ENCODE peak calls at places on chromosome 13, in nine cellular contexts. B is retinal pigment epithelial cell; H is kidney tubule cell; X is effector CD4-positive, alpha-beta T cell; M is stimulated activated CD4-positive, alpha-beta T cell treated with anti-CD3 and anti-CD28 coated beads, TNF-alpha, amount 100 ng/mL, for 4 hours; U is GM18507; L is Calu3; K is stimulated activated CD8-positive, alpha-beta memory T cell treated with anti-CD3 and anti-CD28 coated beads, Interleukin-15, amount 100 ng/mL, for 48 hours; O is NCI-H774. R is an unnamed sample.

GRCh38 chr13:30863231-30863630 is 42.8 kb upstream of the MEDAG start:
- DNase-seq in B (no peak), H (no peak), X (no peak), M (no peak), U (no peak), L (no peak), K (no peak), O (no peak), R (no peak)

GRCh38 chr13:110374644-110375370 is 67.7 kb downstream of the COL4A2 start:
- DNase-seq in B (no peak), H (no peak), X (no peak), M (no peak), U (no peak), L (no peak), K (no peak), O (no peak), R (no peak)

GRCh38 chr13:106156468-106156867 is 379.0 kb downstream of the EFNB2 start:
- DNase-seq in B (peak), H (peak), X (no peak), M (no peak), U (no peak), L (peak), K (no peak), O (no peak), R (no peak)

GRCh38 chr13:106007156-106007555 is 528.3 kb downstream of the EFNB2 start:
- DNase-seq in B (no peak), H (no peak), X (no peak), M (no peak), U (no peak), L (no peak), K (no peak), O (no peak), R (no peak)

GRCh38 chr13:24459234-24459633 is 53.3 kb downstream of the PARP4 start:
- DNase-seq in B (no peak), H (no peak), X (no peak), M (no peak), U (peak), L (no peak), K (no peak), O (no peak), R (no peak)

GRCh38 chr13:24184855-24185254 is 24.3 kb downstream of the SPATA13 start:
- DNase-seq in B (no peak), H (no peak), X (no peak), M (no peak), U (no peak), L (no peak), K (no peak), O (no peak), R (no peak)

GRCh38 chr13:43545317-43545874 is 241.4 kb downstream of the ENOX1 start:
- DNase-seq in B (no peak), H (no peak), X (no peak), M (no peak), U (no peak), L (no peak), K (no peak), O (no peak), R (no peak)

GRCh38 chr13:32728327-32728726 is 142.1 kb downstream of the PDS5B start:
- DNase-seq in B (no peak), H (no peak), X (no peak), M (no peak), U (no peak), L (no peak), K (no peak), O (no peak), R (no peak)

GRCh38 chr13:49323344-49323743 is 75.6 kb downstream of the CDADC1 start:
- DNase-seq in B (no peak), H (no peak), X (no peak), M (no peak), U (no peak), L (no peak), K (no peak), O (no peak), R (no peak)

GRCh38 chr13:27988520-27988919 is at the start of gene URAD:
- DNase-seq in B (no peak), H (no peak), X (no peak), M (no peak), U (no peak), L (no peak), K (no peak), O (no peak), R (no peak)

GRCh38 chr13:40672310-40673060 is 6.0 kb upstream of the FOXO1 start:
- DNase-seq in B (no peak), H (peak), X (no peak), M (no peak), U (no peak), L (peak), K (no peak), O (no peak), R (no peak)

GRCh38 chr13:110398564-110399507 is 91.8 kb downstream of the COL4A2 start:
- DNase-seq in B (peak), H (no peak), X (no peak), M (no peak), U (no peak), L (no peak), K (no peak), O (no peak), R (no peak)

GRCh38 chr13:77701305-77701704 is 3.8 kb downstream of the SLAIN1 start:
- DNase-seq in B (no peak), H (peak), X (no peak), M (no peak), U (no peak), L (no peak), K (no peak), O (no peak), R (no peak)

GRCh38 chr13:87954116-87954515 is 282.9 kb downstream of the SLITRK5 start:
- DNase-seq in B (no peak), H (no peak), X (no peak), M (no peak), U (no peak), L (no peak), K (no peak), O (no peak), R (no peak)

GRCh38 chr13:113152894-113153809 is 5.3 kb upstream of the PROZ start:
- DNase-seq in B (no peak), H (peak), X (peak), M (no peak), U (no peak), L (peak), K (no peak), O (peak), R (no peak)

GRCh38 chr13:84776578-84776977 is 894.3 kb upstream of the SLITRK1 start:
- DNase-seq in B (no peak), H (no peak), X (no peak), M (no peak), U (no peak), L (no peak), K (no peak), O (no peak), R (no peak)

GRCh38 chr13:112133489-112134149 is 66.7 kb downstream of the SOX1 start:
- DNase-seq in B (no peak), H (no peak), X (no peak), M (no peak), U (no peak), L (no peak), K (no peak), O (no peak), R (no peak)

GRCh38 chr13:44617648-44618047 is 41.5 kb upstream of the TSC22D1 start:
- DNase-seq in B (no peak), H (no peak), X (no peak), M (no peak), U (no peak), L (no peak), K (no peak), O (no peak), R (no peak)

GRCh38 chr13:89153941-89154340 is 1482.8 kb downstream of the SLITRK5 start:
- DNase-seq in B (no peak), H (no peak), X (no peak), M (no peak), U (no peak), L (no peak), K (no peak), O (no peak), R (no peak)

GRCh38 chr13:54733639-54734038 is 1705.0 kb downstream of the OLFM4 start:
- DNase-seq in B (no peak), H (no peak), X (no peak), M (no peak), U (no peak), L (no peak), K (no peak), O (no peak), R (no peak)

GRCh38 chr13:30796833-30797601 is 61.7 kb downstream of the ALOX5AP start:
- DNase-seq in B (no peak), H (no peak), X (no peak), M (no peak), U (no peak), L (no peak), K (peak), O (no peak), R (no peak)

GRCh38 chr13:42836930-42837329 is 55.5 kb downstream of the FAM216B start:
- DNase-seq in B (no peak), H (peak), X (no peak), M (no peak), U (no peak), L (peak), K (no peak), O (no peak), R (no peak)

GRCh38 chr13:60654405-60654804 is 257.4 kb downstream of the TDRD3 start:
- DNase-seq in B (no peak), H (peak), X (no peak), M (no peak), U (no peak), L (no peak), K (no peak), O (no peak), R (no peak)

GRCh38 chr13:100633461-100633860 is 41.1 kb downstream of the TMTC4 start:
- DNase-seq in B (no peak), H (peak), X (no peak), M (no peak), U (no peak), L (no peak), K (no peak), O (no peak), R (no peak)

GRCh38 chr13:84670245-84670644 is 788.0 kb upstream of the SLITRK1 start:
- DNase-seq in B (no peak), H (no peak), X (no peak), M (no peak), U (no peak), L (no peak), K (no peak), O (no peak), R (no peak)

GRCh38 chr13:74061939-74062595 is 72.1 kb downstream of the KLF12 start:
- DNase-seq in B (no peak), H (no peak), X (no peak), M (no peak), U (no peak), L (no peak), K (no peak), O (no peak), R (no peak)